ENCODE peak calls at places on chromosomes 16 and 17, in ten cellular contexts. B is upper lobe of right lung; H is cardiac fibroblast; F is CD8-positive, alpha-beta T cell; Y is heart right ventricle; M is T-helper 17 cell; R is skeletal muscle cell; G is Panc1; D is GM18507; Q is CD4-positive, alpha-beta T cell. J is an unnamed sample.

GRCh38 chr17:4174556-4174955 is 31.6 kb downstream of the CYB5D2 start:
- DNase-seq in B (no peak), H (no peak), F (no peak), Y (no peak), M (no peak), R (no peak), G (no peak), D (no peak), Q (no peak), J (no peak)

GRCh38 chr16:31085371-31085770 is 3.4 kb downstream of the PRSS53 start:
- DNase-seq in B (no peak), H (no peak), F (no peak), Y (no peak), M (no peak), R (no peak), G (no peak), D (no peak), Q (no peak), J (no peak)

GRCh38 chr16:56281256-56281805 is 90.0 kb downstream of the GNAO1 start:
- DNase-seq in B (no peak), H (peak; percentile 24), F (no peak), Y (no peak), M (no peak), R (no peak), G (no peak), D (no peak), Q (no peak), J (no peak)

GRCh38 chr17:55706808-55707773 is 15.6 kb downstream of the TMEM100 start:
- DNase-seq in B (no peak), H (no peak), F (no peak), Y (no peak), M (no peak), R (no peak), G (no peak), D (no peak), Q (no peak), J (no peak)

GRCh38 chr16:31893824-31894223 is 20.2 kb downstream of the ZNF267 start:
- DNase-seq in B (no peak), H (no peak), F (no peak), Y (no peak), M (no peak), R (no peak), G (no peak), D (no peak), Q (no peak), J (no peak)

GRCh38 chr16:87388818-87389134 is 3.4 kb upstream of the MAP1LC3B start:
- DNase-seq in B (no peak), H (no peak), F (no peak), Y (no peak), M (no peak), R (no peak), G (no peak), D (no peak), Q (no peak), J (no peak)

GRCh38 chr16:2846511-2847310 is 11.3 kb downstream of the PRSS22 start:
- DNase-seq in B (no peak), H (peak; percentile 77), F (no peak), Y (no peak), M (no peak), R (peak; percentile 31), G (peak; percentile 79), D (no peak), Q (no peak), J (no peak)

GRCh38 chr17:9456265-9456664 is 119.4 kb downstream of the STX8 start:
- DNase-seq in B (no peak), H (no peak), F (no peak), Y (peak; percentile 22), M (no peak), R (no peak), G (no peak), D (no peak), Q (no peak), J (no peak)

GRCh38 chr17:57108656-57109392 is 23.8 kb downstream of the AKAP1 start:
- DNase-seq in B (no peak), H (no peak), F (no peak), Y (peak; percentile 59), M (no peak), R (no peak), G (no peak), D (no peak), Q (no peak), J (no peak)

GRCh38 chr17:41528959-41529353 is 848 bp upstream of the KRT19 start:
- DNase-seq in B (no peak), H (no peak), F (no peak), Y (no peak), M (no peak), R (no peak), G (no peak), D (no peak), Q (no peak), J (no peak)

GRCh38 chr17:34236341-34236892 is 18.7 kb upstream of the CCL2 start:
- DNase-seq in B (no peak), H (no peak), F (no peak), Y (no peak), M (no peak), R (no peak), G (no peak), D (no peak), Q (no peak), J (no peak)

GRCh38 chr16:84665843-84666242 is 17.5 kb downstream of the KLHL36 start:
- DNase-seq in B (no peak), H (no peak), F (no peak), Y (no peak), M (no peak), R (no peak), G (no peak), D (no peak), Q (no peak), J (no peak)

GRCh38 chr17:78257810-78258322 is 26.4 kb downstream of the TMEM235 start:
- DNase-seq in B (peak; percentile 71), H (no peak), F (no peak), Y (no peak), M (no peak), R (no peak), G (no peak), D (no peak), Q (peak; percentile 46), J (no peak)

GRCh38 chr16:12771341-12771798 is 32.3 kb downstream of the CPPED1 start:
- DNase-seq in B (no peak), H (peak; percentile 26), F (no peak), Y (no peak), M (no peak), R (no peak), G (no peak), D (no peak), Q (no peak), J (no peak)

GRCh38 chr16:82187829-82188228 is 17.8 kb upstream of the MPHOSPH6 start:
- DNase-seq in B (no peak), H (no peak), F (no peak), Y (no peak), M (no peak), R (no peak), G (no peak), D (no peak), Q (no peak), J (no peak)

GRCh38 chr16:6970171-6970857 is 362.3 kb upstream of the RBFOX1 start:
- DNase-seq in B (no peak), H (no peak), F (no peak), Y (no peak), M (no peak), R (no peak), G (no peak), D (no peak), Q (no peak), J (no peak)

GRCh38 chr16:67915831-67916723 is 15.6 kb downstream of the CTRL start:
- DNase-seq in B (no peak), H (no peak), F (no peak), Y (no peak), M (no peak), R (no peak), G (no peak), D (no peak), Q (no peak), J (no peak)

GRCh38 chr17:48641541-48642058 is 15.4 kb upstream of the HOXB9 start:
- DNase-seq in B (no peak), H (no peak), F (no peak), Y (no peak), M (no peak), R (no peak), G (no peak), D (no peak), Q (no peak), J (no peak)

GRCh38 chr17:57523926-57524634 is 221.0 kb downstream of the CCDC182 start:
- DNase-seq in B (peak; percentile 73), H (peak; percentile 39), F (no peak), Y (peak; percentile 72), M (no peak), R (no peak), G (no peak), D (no peak), Q (no peak), J (no peak)

GRCh38 chr17:19391432-19391831 is 4.4 kb upstream of the MFAP4 start:
- DNase-seq in B (no peak), H (no peak), F (no peak), Y (no peak), M (no peak), R (no peak), G (no peak), D (no peak), Q (no peak), J (no peak)

GRCh38 chr17:78414178-78415162 is 36.0 kb downstream of the PGS1 start:
- DNase-seq in B (no peak), H (no peak), F (peak; percentile 32), Y (no peak), M (no peak), R (no peak), G (no peak), D (no peak), Q (peak; percentile 48), J (no peak)

GRCh38 chr16:69410285-69410990 is 14.0 kb upstream of the CYB5B start:
- DNase-seq in B (no peak), H (peak; percentile 92), F (no peak), Y (no peak), M (no peak), R (no peak), G (no peak), D (no peak), Q (no peak), J (no peak)

GRCh38 chr16:53549970-53550406 is 47.0 kb upstream of the AKTIP start:
- DNase-seq in B (no peak), H (peak; percentile 87), F (peak; percentile 39), Y (peak; percentile 54), M (peak; percentile 18), R (peak; percentile 70), G (peak; percentile 20), D (peak; percentile 40), Q (peak; percentile 39), J (peak; percentile 15)

GRCh38 chr17:78735832-78736525 is 46.1 kb downstream of the CYTH1 start:
- DNase-seq in B (no peak), H (peak; percentile 55), F (no peak), Y (no peak), M (no peak), R (no peak), G (no peak), D (no peak), Q (no peak), J (peak; percentile 76)

GRCh38 chr17:4536259-4536741 is 18.9 kb downstream of the MYBBP1A start:
- DNase-seq in B (no peak), H (no peak), F (no peak), Y (no peak), M (no peak), R (no peak), G (no peak), D (no peak), Q (no peak), J (no peak)

GRCh38 chr16:19874026-19874425 is 10.6 kb downstream of the GPRC5B start:
- DNase-seq in B (no peak), H (no peak), F (no peak), Y (peak; percentile 14), M (no peak), R (no peak), G (no peak), D (no peak), Q (no peak), J (no peak)

J was measured in T-helper 2 cell.